ENCODE peak calls at places on chromosomes 16 and 17, in eight cellular contexts. Q, H, M, X, F, E, S and K are unnamed samples.

GRCh38 chr17:45675012-45675411 is 109.1 kb upstream of the CRHR1 start:
- DNase-seq in H (no peak), E (no peak), M (no peak), X (no peak), F (no peak), S (no peak), Q (no peak), K (no peak)

GRCh38 chr16:19505600-19506303 is 16.1 kb downstream of the GDE1 start:
- DNase-seq in Q (no peak), S (peak; percentile 63), F (no peak), M (peak; percentile 72), X (peak; percentile 17), H (no peak), E (peak; percentile 95), K (no peak)

GRCh38 chr16:1430214-1430758 is 592 bp upstream of the PERCC1 start:
- DNase-seq in X (no peak), H (no peak), E (no peak), F (no peak), Q (no peak), S (no peak), M (no peak), K (no peak)

GRCh38 chr16:3607634-3608033 is 3.8 kb downstream of the SLX4 start:
- DNase-seq in S (no peak), F (no peak), E (no peak), M (no peak), H (no peak), Q (no peak), X (no peak), K (no peak)

GRCh38 chr17:27336217-27336616 is 42.3 kb downstream of the WSB1 start:
- DNase-seq in F (no peak), H (no peak), Q (no peak), X (no peak), M (no peak), E (no peak), S (no peak), K (no peak)

GRCh38 chr16:72894291-72895151 is 153.4 kb downstream of the ZFHX3 start:
- DNase-seq in M (no peak), Q (peak; percentile 34), S (peak; percentile 79), F (no peak), H (no peak), E (no peak), X (peak; percentile 51), K (no peak)

GRCh38 chr17:51612692-51613091 is 352.3 kb downstream of the UTP18 start:
- DNase-seq in F (no peak), M (no peak), E (no peak), X (no peak), S (no peak), Q (no peak), H (no peak), K (no peak)

GRCh38 chr17:38861399-38861843 is 7.9 kb upstream of the RPL23 start:
- DNase-seq in E (no peak), M (no peak), Q (no peak), X (no peak), F (peak; percentile 78), S (no peak), H (no peak), K (no peak)

GRCh38 chr16:77961811-77962210 is 60.5 kb upstream of the CLEC3A start:
- DNase-seq in M (no peak), Q (no peak), E (no peak), X (peak; percentile 59), H (no peak), F (no peak), S (no peak), K (no peak)

GRCh38 chr17:17154981-17155380 is 51.2 kb downstream of the PLD6 start:
- DNase-seq in S (no peak), M (no peak), E (no peak), F (no peak), X (no peak), H (no peak), Q (no peak), K (no peak)

GRCh38 chr17:58046230-58047094 is 36.8 kb upstream of the DYNLL2 start:
- DNase-seq in Q (no peak), S (no peak), F (peak; percentile 45), H (no peak), X (no peak), M (no peak), E (no peak), K (no peak)

GRCh38 chr17:79316805-79317204 is 242.2 kb downstream of the ENGASE start:
- DNase-seq in X (no peak), F (no peak), S (no peak), H (no peak), M (no peak), E (no peak), Q (no peak), K (no peak)

GRCh38 chr17:58338907-58339774 is 10.5 kb upstream of the TSPOAP1 start:
- DNase-seq in E (no peak), H (no peak), Q (no peak), M (no peak), F (peak; percentile 94), X (peak; percentile 88), S (peak; percentile 87), K (no peak)

DNA sequence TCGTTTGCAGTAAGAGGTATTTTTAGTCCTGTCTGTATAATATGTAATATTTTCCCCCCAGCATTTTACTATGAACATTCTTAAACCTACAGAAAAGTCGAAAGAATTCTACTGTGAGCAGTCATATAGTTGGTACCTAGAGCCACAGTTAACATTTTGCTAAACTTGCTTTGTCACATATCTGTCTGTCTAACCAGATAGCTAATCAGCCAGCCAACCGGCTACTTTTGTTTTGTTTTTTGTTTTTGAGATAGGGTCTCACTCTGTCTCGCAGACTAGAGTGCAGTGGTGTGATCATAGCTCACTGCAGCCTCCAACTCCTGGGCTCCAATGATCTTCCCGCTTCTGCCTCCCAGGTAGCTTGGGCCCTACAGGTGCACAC is 73.3 kb downstream of the ABCC1 start:
- DNase-seq in S (no peak), M (no peak), X (no peak), H (no peak), Q (no peak), E (no peak), F (no peak), K (no peak)
- H3K4me1 ChIP-seq in S (no peaks in the 10 kb centered on the region), M (peaks cover 35% of the 10 kb centered on the region), X (peaks cover 50% of the 10 kb centered on the region), H (peaks cover 2% of the 10 kb centered on the region), Q (peaks cover 25% of the 10 kb centered on the region), E (peaks cover 95% of the 10 kb centered on the region), F (no peaks in the 10 kb centered on the region), K (peaks cover 23% of the 10 kb centered on the region)

GRCh38 chr16:47446431-47446830 is 14.4 kb downstream of the ITFG1 start:
- DNase-seq in E (no peak), M (no peak), X (no peak), Q (no peak), H (no peak), S (no peak), F (no peak), K (no peak)

DNA sequence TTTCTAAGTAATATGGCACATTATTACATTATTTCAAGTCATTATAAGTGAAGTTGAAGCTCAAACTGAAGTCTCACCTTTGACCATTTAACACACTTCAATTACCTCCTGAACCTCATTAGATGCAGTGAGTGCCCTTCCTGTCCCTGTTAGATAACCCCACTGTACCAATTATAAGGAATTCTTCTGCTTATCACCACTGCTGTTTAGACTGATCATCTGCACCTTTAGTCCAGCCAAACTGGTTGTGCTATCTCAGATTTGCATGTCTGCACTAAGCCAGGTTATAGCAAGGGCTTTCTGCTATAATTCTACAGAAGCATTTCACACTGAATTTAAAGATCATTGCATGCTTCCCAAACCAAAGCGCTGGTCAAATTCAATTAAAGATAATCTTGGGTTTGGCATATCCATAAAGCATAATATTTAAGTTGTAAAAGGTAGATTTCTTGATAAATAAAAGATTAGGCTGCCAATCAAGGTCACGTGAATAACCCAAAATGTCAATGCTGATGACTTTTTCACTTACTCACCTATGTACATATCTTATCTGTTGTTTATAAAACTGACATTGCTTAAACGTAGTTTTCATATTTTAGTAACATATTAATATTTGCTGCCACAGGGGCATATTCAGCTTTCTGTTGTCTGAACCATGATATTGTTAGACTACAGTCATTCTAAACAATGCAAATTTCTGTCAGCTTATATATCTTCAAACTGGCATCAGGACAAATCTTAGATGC is 11.9 kb downstream of the ITFG1 start:
- DNase-seq in X (no peak), S (no peak), Q (no peak), E (no peak), H (peak; percentile 72), M (no peak), F (no peak), K (no peak)
- H3K36me3 ChIP-seq in X (peaks cover 8% of the 10 kb centered on the region), S (peaks cover 20% of the 10 kb centered on the region), Q (no peaks in the 10 kb centered on the region), E (peaks cover 9% of the 10 kb centered on the region), H (peaks cover 4% of the 10 kb centered on the region), M (no peaks in the 10 kb centered on the region), F (no peaks in the 10 kb centered on the region), K (no peaks in the 10 kb centered on the region)

DNA sequence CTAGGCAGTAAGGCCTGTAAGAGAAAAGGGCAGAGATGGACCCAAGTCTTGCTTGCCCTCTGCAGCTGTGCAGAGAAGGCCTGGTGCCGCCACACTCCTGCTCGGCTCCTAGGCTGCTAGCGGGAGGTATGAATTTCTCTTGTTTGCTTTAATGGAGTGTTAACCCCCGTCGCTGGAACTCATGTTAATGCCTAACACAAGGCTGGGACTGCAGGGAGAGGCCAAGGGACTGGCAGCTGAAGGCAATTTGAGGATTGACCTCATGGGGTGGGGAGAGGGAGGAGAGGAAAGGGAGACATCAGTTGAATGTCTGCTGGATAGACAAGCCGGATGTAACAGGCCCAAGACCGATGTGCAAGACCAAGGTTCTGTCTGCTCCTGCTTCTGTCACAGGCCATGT is 46.9 kb upstream of the TBX2 start:
- DNase-seq in M (no peak), S (no peak), E (no peak), Q (no peak), X (no peak), H (no peak), F (peak; percentile 63), K (no peak)
- H3K27ac ChIP-seq in M (no peak overlapping the region), S (no peak overlapping the region), E (no peak overlapping the region), Q (no peak overlapping the region), X (no peak overlapping the region), H (no peak overlapping the region), F (no peak overlapping the region), K (no peak overlapping the region)

GRCh38 chr16:10743610-10744369 is at the start of gene NUBP1:
- DNase-seq in F (peak; percentile 99), S (peak; percentile 99), E (peak; percentile 93), M (peak; percentile 100), H (peak; percentile 99), Q (peak; percentile 100), X (peak; percentile 97), K (peak; percentile 100)

GRCh38 chr16:10740000-10740844 is 3.4 kb upstream of the NUBP1 start:
- DNase-seq in X (no peak), F (no peak), Q (no peak), H (no peak), E (no peak), S (no peak), M (no peak), K (peak; percentile 45)

GRCh38 chr16:10740845-10741208 is 2.8 kb upstream of the NUBP1 start:
- DNase-seq in F (no peak), E (no peak), Q (no peak), X (no peak), M (no peak), H (no peak), S (no peak), K (no peak)

GRCh38 chr16:10743227-10743609 is 424 bp upstream of the NUBP1 start:
- DNase-seq in Q (no peak), X (no peak), H (no peak), E (no peak), F (no peak), M (no peak), S (no peak), K (no peak)

DNA sequence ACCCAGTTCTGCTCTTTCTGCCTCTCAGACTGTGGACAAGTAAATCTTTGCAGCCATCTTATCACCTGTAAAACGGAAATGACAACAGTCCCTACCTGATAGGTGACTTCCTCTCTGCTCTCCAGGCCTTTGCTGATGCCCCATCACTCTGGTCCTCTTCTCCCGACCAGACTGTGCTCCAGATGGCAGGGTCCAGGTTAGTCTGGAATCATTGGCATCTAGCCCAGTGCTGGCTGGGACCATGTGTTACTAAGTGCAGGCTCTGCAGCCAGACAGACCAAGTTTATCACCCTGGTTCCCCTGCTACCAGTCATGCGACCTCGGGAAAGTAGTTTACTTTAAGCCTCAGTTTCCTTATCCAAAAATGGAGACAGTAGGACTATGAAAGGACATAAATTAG is 1.8 kb upstream of the NUBP1 start:
- DNase-seq in X (peak; percentile 36), Q (no peak), M (no peak), F (no peak), E (no peak), S (peak; percentile 30), H (peak; percentile 39), K (peak; percentile 54)
- H3K4me1 ChIP-seq in X (peaks cover 2% of the 10 kb centered on the region), Q (peaks cover 4% of the 10 kb centered on the region), M (peaks cover 41% of the 10 kb centered on the region), F (peaks cover 2% of the 10 kb centered on the region), E (peaks cover 22% of the 10 kb centered on the region), S (peaks cover 18% of the 10 kb centered on the region), H (no peaks in the 10 kb centered on the region), K (peaks cover 70% of the 10 kb centered on the region)